ENCODE peak calls at places on chromosomes 2 and 18, in eight cellular contexts. Y is body of pancreas, G is Peyer's patch, H is thyroid gland, K is NB4, L is GM12891, B is testis, Z is GM12878. Q is an unnamed sample.

GRCh38 chr2:10842506-10842905 is 29.9 kb upstream of the PDIA6 start:
- DNase-seq in Y (no peak), G (no peak), H (no peak), K (no peak), L (no peak), B (no peak), Z (no peak), Q (no peak)

GRCh38 chr2:112006076-112006410 is 49.0 kb upstream of the TMEM87B start:
- DNase-seq in Y (no peak), G (no peak), H (no peak), K (peak), L (no peak), B (no peak), Z (peak), Q (no peak)

GRCh38 chr18:62784966-62785413 is 69.6 kb downstream of the PHLPP1 start:
- DNase-seq in Y (no peak), G (no peak), H (no peak), K (no peak), L (no peak), B (peak), Z (no peak), Q (no peak)

GRCh38 chr2:142989276-142990204 is 112.1 kb downstream of the KYNU start:
- DNase-seq in Y (no peak), G (no peak), H (no peak), K (peak), L (no peak), B (no peak), Z (no peak), Q (no peak)

GRCh38 chr2:148007219-148007900 is 13.2 kb downstream of the ORC4 start:
- DNase-seq in Y (no peak), G (no peak), H (no peak), K (no peak), L (no peak), B (no peak), Z (no peak), Q (no peak)

GRCh38 chr18:29034113-29034856 is 857.4 kb upstream of the CDH2 start:
- DNase-seq in Y (no peak), G (no peak), H (no peak), K (no peak), L (no peak), B (no peak), Z (no peak), Q (no peak)

GRCh38 chr2:8086342-8086741 is 595.5 kb upstream of the ID2 start:
- DNase-seq in Y (no peak), G (no peak), H (no peak), K (no peak), L (no peak), B (no peak), Z (no peak), Q (no peak)

GRCh38 chr18:681985-682384 is 24.5 kb downstream of the TYMS start:
- DNase-seq in Y (no peak), G (no peak), H (no peak), K (no peak), L (no peak), B (no peak), Z (no peak), Q (no peak)

GRCh38 chr18:8609711-8610441 is 639 bp downstream of the RAB12 start:
- DNase-seq in Y (peak), G (peak), H (peak), K (peak), L (no peak), B (peak), Z (no peak), Q (no peak)

GRCh38 chr2:130355578-130356431 is at the start of gene PTPN18:
- DNase-seq in Y (peak), G (peak), H (peak), K (peak), L (peak), B (peak), Z (no peak), Q (peak)

GRCh38 chr2:182920089-182920488 is 53.7 kb upstream of the FRZB start:
- DNase-seq in Y (no peak), G (no peak), H (no peak), K (no peak), L (no peak), B (no peak), Z (no peak), Q (no peak)
- TF ChIP-seq POLR2A in Y (no peak), G (no peak), H (no peak), K (no peak), L (no peak), B (no peak), Z (no peak), Q (no peak)

GRCh38 chr2:119253114-119253702 is 29.6 kb downstream of the STEAP3 start:
- DNase-seq in Y (no peak), G (no peak), H (no peak), K (no peak), L (no peak), B (no peak), Z (no peak), Q (no peak)
- TF ChIP-seq POLR2A in Y (no peak), G (no peak), H (no peak), K (no peak), L (no peak), B (no peak), Z (no peak), Q (no peak)

GRCh38 chr2:53210538-53210937 is 557.1 kb upstream of the CHAC2 start:
- DNase-seq in Y (peak), G (no peak), H (no peak), K (no peak), L (no peak), B (no peak), Z (no peak), Q (no peak)
- TF ChIP-seq POLR2A in Y (no peak), G (no peak), H (no peak), K (no peak), L (no peak), B (no peak), Z (no peak), Q (no peak)

DNA sequence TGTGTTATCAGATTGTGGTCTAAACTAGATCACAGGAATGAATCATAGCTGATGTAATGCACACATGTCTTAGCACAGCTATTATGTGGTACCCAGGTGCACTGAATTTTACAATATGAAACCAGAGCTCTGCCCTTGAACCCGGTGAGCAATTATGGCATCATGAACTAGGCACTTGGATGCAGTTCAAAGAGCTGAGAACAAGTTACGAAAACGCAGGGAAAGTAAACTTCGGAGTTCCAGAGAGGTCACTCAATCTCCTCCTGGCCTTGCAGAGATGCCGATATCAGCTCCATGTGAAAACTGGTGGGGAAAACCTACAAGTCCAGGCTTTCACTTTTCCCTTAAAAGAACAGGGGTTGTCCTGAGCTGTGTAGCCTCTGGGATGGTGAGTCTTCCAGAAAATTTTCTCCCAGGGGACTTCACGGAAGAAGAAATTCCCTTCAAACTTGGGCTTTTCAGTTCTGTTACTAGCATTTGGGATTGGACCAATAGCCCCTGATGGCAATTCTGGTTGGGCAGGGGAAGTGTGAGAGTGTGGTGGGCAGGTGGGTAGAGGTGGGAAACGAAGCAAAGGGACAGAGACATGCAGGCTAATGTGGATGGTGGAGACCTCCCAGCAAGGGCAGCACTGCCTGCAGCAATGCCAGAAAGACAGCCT is 71.1 kb upstream of the SH3BP4 start:
- DNase-seq in Y (peak), G (no peak), H (no peak), K (no peak), L (no peak), B (no peak), Z (no peak), Q (peak)
- TF ChIP-seq POLR2A in Y (no peak), G (no peak), H (no peak), K (no peak), L (no peak), B (no peak), Z (no peak), Q (no peak)

GRCh38 chr2:71455741-71456569 is 2.6 kb downstream of the DYSF start:
- DNase-seq in Y (no peak), G (no peak), H (no peak), K (peak), L (no peak), B (no peak), Z (no peak), Q (no peak)
- TF ChIP-seq POLR2A in Y (no peak), G (no peak), H (no peak), K (no peak), L (no peak), B (no peak), Z (no peak), Q (no peak)

GRCh38 chr2:33476100-33476792 is at the start of gene RASGRP3:
- DNase-seq in Y (peak), G (peak), H (peak), K (peak), L (no peak), B (peak), Z (no peak), Q (peak)
- TF ChIP-seq POLR2A in Y (peak), G (no peak), H (no peak), K (no peak), L (peak), B (no peak), Z (peak), Q (no peak)

GRCh38 chr2:113756088-113757058 is at the start of gene SLC35F5:
- DNase-seq in Y (peak), G (peak), H (peak), K (peak), L (peak), B (peak), Z (peak), Q (peak)
- TF ChIP-seq POLR2A in Y (peak), G (peak), H (no peak), K (peak), L (peak), B (peak), Z (peak), Q (peak)

DNA sequence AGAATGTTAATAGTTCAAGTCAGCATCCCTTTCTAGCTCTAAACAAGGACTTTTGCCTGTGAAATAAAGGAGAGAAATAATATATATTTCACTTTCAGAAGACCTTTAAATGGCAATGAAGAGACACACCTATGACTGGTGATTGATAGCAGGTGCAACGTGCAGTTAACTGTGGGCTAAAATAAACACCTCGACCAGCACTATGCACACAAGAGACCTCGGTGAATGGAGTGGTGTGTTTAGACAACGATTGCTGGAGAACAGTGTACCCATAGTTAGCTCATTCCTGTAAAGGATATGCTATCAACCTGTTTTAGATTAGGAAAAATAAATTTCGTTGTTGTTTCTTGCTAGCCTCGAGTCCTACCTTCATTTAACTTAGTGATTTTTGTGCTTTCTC is 143.4 kb downstream of the NR4A2 start:
- DNase-seq in Y (no peak), G (no peak), H (peak), K (no peak), L (no peak), B (no peak), Z (no peak), Q (peak)
- TF ChIP-seq POLR2A in Y (no peak), G (no peak), H (no peak), K (no peak), L (no peak), B (no peak), Z (no peak), Q (no peak)

GRCh38 chr2:216888907-216889622 is 29.2 kb upstream of the TNP1 start:
- DNase-seq in Y (no peak), G (no peak), H (no peak), K (no peak), L (no peak), B (no peak), Z (no peak), Q (no peak)
- TF ChIP-seq POLR2A in Y (no peak), G (no peak), H (no peak), K (no peak), L (no peak), B (no peak), Z (no peak), Q (no peak)

GRCh38 chr2:160210599-160211138 is 10.6 kb upstream of the ITGB6 start:
- DNase-seq in Y (peak), G (peak), H (peak), K (peak), L (peak), B (peak), Z (peak), Q (peak)
- TF ChIP-seq POLR2A in Y (no peak), G (no peak), H (no peak), K (no peak), L (no peak), B (no peak), Z (no peak), Q (no peak)